ENCODE peak calls at places on chromosomes 2 and 18, in eight cellular contexts. One of them, this sample, is unnamed.
A peak's percentile ranks its signal among the peaks of the same experiment; 100 is the strongest.

GRCh38 chr2:158045362-158045761 is 56.3 kb upstream of the UPP2 start:
- DNase-seq in left lung: no peak
- DNase-seq in H1: no peak
- DNase-seq in gastrocnemius medialis: no peak
- DNase-seq in cardiac fibroblast: no peak
- DNase-seq in AG04450: no peak
- DNase-seq in Caco-2: peak; percentile 31
- DNase-seq in GM12865: peak; percentile 8
- DNase-seq in this sample: no peak

GRCh38 chr2:52821631-52822030 is 946.0 kb upstream of the CHAC2 start:
- DNase-seq in H1: no peak
- DNase-seq in cardiac fibroblast: no peak
- DNase-seq in AG04450: no peak
- DNase-seq in Caco-2: no peak
- DNase-seq in GM12865: no peak
- DNase-seq in left lung: no peak
- DNase-seq in gastrocnemius medialis: no peak
- DNase-seq in this sample: no peak

GRCh38 chr18:34802938-34803337 is 92.8 kb downstream of the DTNA start:
- DNase-seq in AG04450: no peak
- DNase-seq in left lung: no peak
- DNase-seq in cardiac fibroblast: no peak
- DNase-seq in H1: no peak
- DNase-seq in GM12865: no peak
- DNase-seq in Caco-2: no peak
- DNase-seq in gastrocnemius medialis: no peak
- DNase-seq in this sample: no peak

GRCh38 chr2:174259981-174260380 is 11.6 kb upstream of the OLA1 start:
- DNase-seq in AG04450: peak; percentile 61
- DNase-seq in cardiac fibroblast: peak; percentile 85
- DNase-seq in left lung: no peak
- DNase-seq in Caco-2: no peak
- DNase-seq in H1: no peak
- DNase-seq in GM12865: no peak
- DNase-seq in gastrocnemius medialis: no peak
- DNase-seq in this sample: peak; percentile 26

GRCh38 chr2:226131299-226131784 is 668.3 kb downstream of the IRS1 start:
- DNase-seq in Caco-2: no peak
- DNase-seq in H1: no peak
- DNase-seq in cardiac fibroblast: peak; percentile 22
- DNase-seq in left lung: no peak
- DNase-seq in gastrocnemius medialis: peak; percentile 16
- DNase-seq in GM12865: no peak
- DNase-seq in AG04450: no peak
- DNase-seq in this sample: no peak

GRCh38 chr2:239715606-239716005 is 309.5 kb downstream of the NDUFA10 start:
- DNase-seq in AG04450: no peak
- DNase-seq in GM12865: no peak
- DNase-seq in left lung: no peak
- DNase-seq in gastrocnemius medialis: no peak
- DNase-seq in H1: no peak
- DNase-seq in Caco-2: no peak
- DNase-seq in cardiac fibroblast: no peak
- DNase-seq in this sample: no peak

GRCh38 chr18:22285299-22286140 is 116.1 kb downstream of the GATA6 start:
- DNase-seq in left lung: no peak
- DNase-seq in cardiac fibroblast: no peak
- DNase-seq in Caco-2: no peak
- DNase-seq in AG04450: no peak
- DNase-seq in gastrocnemius medialis: no peak
- DNase-seq in H1: no peak
- DNase-seq in GM12865: no peak
- DNase-seq in this sample: no peak

GRCh38 chr2:235216901-235217300 is 265.1 kb downstream of the SH3BP4 start:
- DNase-seq in GM12865: no peak
- DNase-seq in gastrocnemius medialis: no peak
- DNase-seq in H1: no peak
- DNase-seq in AG04450: no peak
- DNase-seq in cardiac fibroblast: peak; percentile 39
- DNase-seq in left lung: no peak
- DNase-seq in Caco-2: no peak
- DNase-seq in this sample: no peak

GRCh38 chr2:10265328-10266132 is 37.2 kb upstream of the HPCAL1 start:
- DNase-seq in GM12865: no peak
- DNase-seq in cardiac fibroblast: no peak
- DNase-seq in gastrocnemius medialis: no peak
- DNase-seq in AG04450: no peak
- DNase-seq in Caco-2: no peak
- DNase-seq in left lung: peak; percentile 25
- DNase-seq in H1: no peak
- DNase-seq in this sample: no peak

GRCh38 chr2:138722316-138722715 is 57.9 kb downstream of the NXPH2 start:
- DNase-seq in left lung: no peak
- DNase-seq in cardiac fibroblast: no peak
- DNase-seq in gastrocnemius medialis: no peak
- DNase-seq in AG04450: no peak
- DNase-seq in Caco-2: no peak
- DNase-seq in GM12865: no peak
- DNase-seq in H1: no peak
- DNase-seq in this sample: no peak

GRCh38 chr2:176508984-176509383 is 239.7 kb downstream of the MTX2 start:
- DNase-seq in AG04450: no peak
- DNase-seq in Caco-2: no peak
- DNase-seq in H1: no peak
- DNase-seq in left lung: no peak
- DNase-seq in cardiac fibroblast: no peak
- DNase-seq in GM12865: peak; percentile 82
- DNase-seq in gastrocnemius medialis: no peak
- DNase-seq in this sample: peak; percentile 53

GRCh38 chr18:44599409-44599808 is 81.3 kb upstream of the SETBP1 start:
- DNase-seq in AG04450: no peak
- DNase-seq in left lung: no peak
- DNase-seq in Caco-2: no peak
- DNase-seq in H1: no peak
- DNase-seq in cardiac fibroblast: no peak
- DNase-seq in GM12865: no peak
- DNase-seq in gastrocnemius medialis: no peak
- DNase-seq in this sample: peak; percentile 76

GRCh38 chr2:64204006-64204632 is 59.9 kb upstream of the PELI1 start:
- DNase-seq in left lung: peak; percentile 63
- DNase-seq in Caco-2: no peak
- DNase-seq in AG04450: no peak
- DNase-seq in GM12865: peak; percentile 92
- DNase-seq in H1: no peak
- DNase-seq in gastrocnemius medialis: no peak
- DNase-seq in cardiac fibroblast: peak; percentile 85
- DNase-seq in this sample: no peak

GRCh38 chr2:47357475-47357874 is 45.5 kb upstream of the MSH2 start:
- DNase-seq in GM12865: no peak
- DNase-seq in Caco-2: no peak
- DNase-seq in H1: no peak
- DNase-seq in left lung: no peak
- DNase-seq in cardiac fibroblast: peak; percentile 77
- DNase-seq in AG04450: no peak
- DNase-seq in gastrocnemius medialis: no peak
- DNase-seq in this sample: peak; percentile 57

GRCh38 chr2:207993141-207993763 is 32.1 kb downstream of the PLEKHM3 start:
- DNase-seq in gastrocnemius medialis: no peak
- DNase-seq in Caco-2: no peak
- DNase-seq in cardiac fibroblast: peak; percentile 73
- DNase-seq in H1: no peak
- DNase-seq in left lung: no peak
- DNase-seq in AG04450: no peak
- DNase-seq in GM12865: peak; percentile 21
- DNase-seq in this sample: peak; percentile 64

GRCh38 chr2:158300394-158300793 is 156.2 kb downstream of the CCDC148 start:
- DNase-seq in H1: no peak
- DNase-seq in left lung: no peak
- DNase-seq in GM12865: no peak
- DNase-seq in gastrocnemius medialis: no peak
- DNase-seq in cardiac fibroblast: no peak
- DNase-seq in Caco-2: no peak
- DNase-seq in AG04450: no peak
- DNase-seq in this sample: no peak

GRCh38 chr2:109207201-109207600 is 78.2 kb downstream of the SH3RF3 start:
- DNase-seq in left lung: no peak
- DNase-seq in gastrocnemius medialis: no peak
- DNase-seq in cardiac fibroblast: no peak
- DNase-seq in Caco-2: no peak
- DNase-seq in H1: no peak
- DNase-seq in GM12865: no peak
- DNase-seq in AG04450: no peak
- DNase-seq in this sample: no peak

GRCh38 chr2:38523728-38524437 is 78.8 kb downstream of the HNRNPLL start:
- DNase-seq in left lung: no peak
- DNase-seq in gastrocnemius medialis: no peak
- DNase-seq in cardiac fibroblast: no peak
- DNase-seq in AG04450: no peak
- DNase-seq in GM12865: no peak
- DNase-seq in Caco-2: peak; percentile 34
- DNase-seq in H1: no peak
- DNase-seq in this sample: no peak
- TF ChIP-seq CTCF in left lung: no peak
- TF ChIP-seq CTCF in gastrocnemius medialis: peak; percentile 14
- TF ChIP-seq CTCF in cardiac fibroblast: peak; percentile 37
- TF ChIP-seq CTCF in AG04450: peak; percentile 26
- TF ChIP-seq CTCF in GM12865: no peak
- TF ChIP-seq CTCF in Caco-2: peak; percentile 38
- TF ChIP-seq CTCF in H1: peak; percentile 71
- TF ChIP-seq CTCF in this sample: peak; percentile 28

DNA sequence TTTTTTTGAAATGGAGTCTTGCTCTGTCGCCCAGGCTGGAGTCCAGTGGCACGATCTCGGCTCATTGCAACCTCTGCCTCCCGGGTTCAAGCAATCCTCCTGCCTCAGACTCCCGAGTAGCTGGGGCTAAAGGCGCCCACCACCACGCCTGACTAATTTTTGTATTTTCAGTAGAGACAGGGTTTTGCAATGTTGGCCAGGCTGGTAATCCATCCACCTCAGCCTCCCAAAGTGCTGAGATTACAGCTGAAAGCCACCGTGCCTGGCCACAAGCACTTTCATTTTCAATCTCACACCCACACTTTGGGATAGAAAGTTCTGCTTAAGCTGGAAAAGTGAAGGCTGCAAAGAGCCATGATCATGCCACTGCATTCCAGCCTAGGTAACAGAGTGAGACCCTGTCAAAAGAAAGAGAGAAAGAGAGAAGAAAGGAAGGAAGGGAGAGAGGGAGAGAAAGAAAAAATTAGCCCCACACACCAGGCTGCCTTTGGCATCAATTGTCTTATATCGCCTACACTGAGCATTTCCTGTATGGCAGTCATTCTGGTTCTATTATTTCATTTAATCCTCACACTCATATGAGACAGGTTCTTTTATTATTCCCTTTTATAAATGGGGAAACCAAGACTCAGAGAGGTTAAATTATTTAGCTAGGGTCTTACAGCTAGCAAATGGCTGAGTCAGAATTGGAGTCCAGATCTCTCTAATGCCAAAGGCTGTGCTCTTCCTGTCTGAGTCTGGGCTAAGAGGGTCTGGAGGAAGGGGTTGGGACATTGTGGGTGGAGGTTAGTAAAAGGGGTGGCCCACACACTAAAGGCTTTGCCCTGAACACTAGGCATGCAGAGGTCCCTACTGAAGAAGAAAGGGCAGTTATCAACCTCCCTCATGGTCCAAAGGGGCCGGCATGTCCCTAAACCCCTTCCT is 37.9 kb upstream of the PKDCC start:
- DNase-seq in cardiac fibroblast: no peak
- DNase-seq in Caco-2: no peak
- DNase-seq in AG04450: no peak
- DNase-seq in left lung: no peak
- DNase-seq in GM12865: peak; percentile 41
- DNase-seq in H1: no peak
- DNase-seq in gastrocnemius medialis: no peak
- DNase-seq in this sample: no peak
- H3K4me3 ChIP-seq in cardiac fibroblast: no peak overlapping the region
- H3K4me3 ChIP-seq in Caco-2: no peak overlapping the region
- H3K4me3 ChIP-seq in AG04450: no peak overlapping the region
- H3K4me3 ChIP-seq in left lung: no peak overlapping the region
- H3K4me3 ChIP-seq in GM12865: no peak overlapping the region
- H3K4me3 ChIP-seq in H1: no peak overlapping the region
- H3K4me3 ChIP-seq in gastrocnemius medialis: no peak overlapping the region
- H3K4me3 ChIP-seq in this sample: no peak overlapping the region

DNA sequence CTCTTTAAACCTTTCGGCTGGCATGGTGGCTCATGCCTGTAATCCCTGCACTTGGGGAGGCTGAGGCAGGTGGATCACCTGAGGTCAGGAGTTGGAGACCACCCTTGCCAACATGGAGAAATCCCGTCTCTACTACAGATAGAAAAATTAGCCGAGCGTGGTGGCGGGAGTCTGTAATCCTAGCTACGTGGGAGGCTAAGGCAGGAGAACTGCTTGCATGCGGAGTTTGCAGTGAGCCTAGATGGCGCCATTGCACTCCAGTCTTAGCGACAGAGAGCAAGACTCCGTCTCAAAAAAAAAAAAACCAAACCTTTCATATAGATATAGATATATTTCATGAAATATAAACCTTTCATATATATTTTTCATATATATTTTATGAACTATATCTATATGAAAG is 864.7 kb downstream of the TRIB2 start:
- DNase-seq in AG04450: no peak
- DNase-seq in H1: no peak
- DNase-seq in GM12865: no peak
- DNase-seq in Caco-2: peak; percentile 17
- DNase-seq in cardiac fibroblast: peak; percentile 17
- DNase-seq in gastrocnemius medialis: no peak
- DNase-seq in left lung: no peak
- DNase-seq in this sample: no peak
- TF ChIP-seq CTCF in AG04450: no peak
- TF ChIP-seq CTCF in H1: peak; percentile 73
- TF ChIP-seq CTCF in GM12865: no peak
- TF ChIP-seq CTCF in Caco-2: no peak
- TF ChIP-seq CTCF in cardiac fibroblast: no peak
- TF ChIP-seq CTCF in gastrocnemius medialis: no peak
- TF ChIP-seq CTCF in left lung: no peak
- TF ChIP-seq CTCF in this sample: no peak

DNA sequence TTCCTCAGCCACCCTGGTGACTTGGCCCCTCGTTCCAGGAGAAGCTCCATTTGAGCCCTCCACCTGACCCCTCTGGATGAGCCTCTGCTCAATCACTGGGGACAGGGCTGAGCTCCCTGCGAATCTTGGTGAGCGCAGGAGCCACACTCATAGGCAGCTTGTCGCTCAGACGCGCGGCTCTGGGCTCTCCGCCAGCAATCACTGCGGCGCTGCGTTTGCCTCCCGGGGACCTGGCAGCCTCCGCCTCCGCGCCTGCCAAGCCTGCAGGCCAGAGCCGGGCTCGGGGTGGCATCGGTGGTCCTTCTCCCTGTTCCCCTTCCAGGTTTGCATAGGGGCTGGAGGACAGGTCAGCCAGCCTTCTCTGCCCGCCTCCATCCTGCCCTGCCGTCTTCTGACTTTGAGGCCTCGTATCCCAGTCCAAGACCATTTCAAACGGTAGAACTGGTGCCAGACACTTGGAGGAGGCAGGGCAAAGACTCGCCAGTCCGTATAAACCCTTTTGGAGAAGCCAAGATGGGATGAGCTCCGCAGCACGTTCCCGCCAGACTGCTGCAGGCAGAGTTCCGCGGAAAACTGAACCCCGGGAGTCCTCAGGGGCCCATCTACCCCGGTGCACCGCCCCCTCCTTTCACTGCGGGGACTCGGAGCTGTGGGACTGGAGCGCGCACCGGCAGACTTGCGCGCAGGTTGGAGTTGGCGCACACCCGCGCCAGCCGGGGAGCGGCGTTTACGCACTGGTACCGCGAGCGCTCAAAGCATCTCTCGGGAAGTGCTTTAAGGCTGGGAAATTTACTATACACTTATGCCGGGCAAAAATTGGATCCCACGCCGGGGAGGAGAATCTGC is 1.0 kb upstream of the TACR1 start:
- DNase-seq in AG04450: no peak
- DNase-seq in Caco-2: no peak
- DNase-seq in gastrocnemius medialis: no peak
- DNase-seq in left lung: no peak
- DNase-seq in GM12865: peak; percentile 25
- DNase-seq in cardiac fibroblast: peak; percentile 46
- DNase-seq in H1: no peak
- DNase-seq in this sample: no peak
- H3K4me3 ChIP-seq in AG04450: peak overlapping the region; percentile 62
- H3K4me3 ChIP-seq in Caco-2: no peak overlapping the region
- H3K4me3 ChIP-seq in gastrocnemius medialis: peak overlapping the region; percentile 56
- H3K4me3 ChIP-seq in left lung: peak overlapping the region; percentile 24
- H3K4me3 ChIP-seq in GM12865: peak overlapping the region; percentile 25
- H3K4me3 ChIP-seq in cardiac fibroblast: peak overlapping the region; percentile 45
- H3K4me3 ChIP-seq in H1: peak overlapping the region; percentile 61
- H3K4me3 ChIP-seq in this sample: peak overlapping the region; percentile 45

This sample was measured in astrocyte of the cerebellum.